ENCODE peak calls at places on chromosomes 3 and 15, in seven cellular contexts. T, Z, E, C, Q, X and G are unnamed samples. For H3K4me1, the result is how much of the 10 kb centered on the place peaks cover.

GRCh38 chr3:134486577-134487041 is 752 bp downstream of the CEP63 start:
- DNase-seq in T (peak), E (peak), X (no peak), Q (no peak), C (peak), Z (no peak), G (no peak)

GRCh38 chr3:197083486-197083885 is 53.9 kb upstream of the MELTF start:
- DNase-seq in X (no peak), T (no peak), C (peak), Q (no peak), Z (no peak), E (peak), G (no peak)

GRCh38 chr15:92158426-92158825 is 235.3 kb upstream of the ST8SIA2 start:
- DNase-seq in T (no peak), X (no peak), C (peak), Z (no peak), Q (peak), E (peak), G (no peak)

GRCh38 chr3:67647390-67647878 is 7.0 kb downstream of the SUCLG2 start:
- DNase-seq in X (no peak), E (peak), Z (no peak), C (peak), T (no peak), Q (no peak), G (peak)

GRCh38 chr3:104943931-104944330 is 422.8 kb upstream of the ALCAM start:
- DNase-seq in C (no peak), Z (no peak), T (no peak), X (no peak), E (no peak), Q (no peak), G (no peak)

GRCh38 chr3:171257251-171258179 is 202.7 kb downstream of the TNIK start:
- DNase-seq in Q (peak), X (no peak), Z (no peak), E (peak), T (no peak), C (no peak), G (no peak)

GRCh38 chr3:129645291-129645690 is 38.8 kb upstream of the PLXND1 start:
- DNase-seq in E (no peak), Z (no peak), Q (no peak), C (no peak), T (no peak), X (no peak), G (no peak)

GRCh38 chr3:116135462-116135861 is 309.8 kb downstream of the LSAMP start:
- DNase-seq in X (no peak), T (no peak), C (no peak), Q (no peak), Z (peak), E (peak), G (peak)

GRCh38 chr15:43514241-43515057 is 3.0 kb upstream of the MAP1A start:
- DNase-seq in C (no peak), Z (peak), T (peak), X (peak), E (peak), Q (no peak), G (peak)

GRCh38 chr15:95645791-95646338 is 684.6 kb upstream of the NR2F2 start:
- DNase-seq in Z (no peak), Q (no peak), T (no peak), C (no peak), E (no peak), X (no peak), G (no peak)

GRCh38 chr3:23202921-23203650 is at the start of gene UBE2E2:
- DNase-seq in T (peak), Q (no peak), Z (peak), E (peak), C (peak), X (peak), G (peak)

GRCh38 chr15:70271422-70272088 is 173.8 kb upstream of the TLE3 start:
- DNase-seq in E (peak), Z (no peak), X (peak), T (no peak), Q (no peak), C (peak), G (no peak)

GRCh38 chr15:39591141-39591895 is 10.4 kb downstream of the THBS1 start:
- DNase-seq in E (no peak), Q (no peak), Z (no peak), X (no peak), T (no peak), C (no peak), G (no peak)

GRCh38 chr3:14487086-14487485 is 53.1 kb downstream of the GRIP2 start:
- DNase-seq in X (no peak), E (no peak), C (no peak), T (no peak), Q (no peak), Z (no peak), G (no peak)

GRCh38 chr3:165382672-165383071 is 186.5 kb upstream of the SLITRK3 start:
- DNase-seq in Z (no peak), T (no peak), E (no peak), X (no peak), C (no peak), Q (no peak), G (no peak)

GRCh38 chr3:42613462-42613861 is 13.0 kb downstream of the NKTR start:
- DNase-seq in X (no peak), C (peak), E (no peak), Z (no peak), Q (no peak), T (peak), G (no peak)
- H3K4me1 ChIP-seq in X (under half), C (under half), E (under half), Z (under half), Q (under half), T (under half), G (half or more)

GRCh38 chr3:112089956-112090898 is 4.0 kb downstream of the C3orf52 start:
- DNase-seq in Q (no peak), C (no peak), X (no peak), Z (no peak), E (no peak), T (peak), G (no peak)

GRCh38 chr3:112090899-112091586 is 4.9 kb downstream of the C3orf52 start:
- DNase-seq in C (no peak), X (no peak), Q (no peak), T (peak), E (no peak), Z (no peak), G (no peak)

GRCh38 chr3:112093180-112093522 is 7.0 kb downstream of the C3orf52 start:
- DNase-seq in E (no peak), X (no peak), Q (no peak), Z (no peak), T (no peak), C (no peak), G (no peak)

GRCh38 chr3:112096176-112096575 is 10.0 kb downstream of the C3orf52 start:
- DNase-seq in T (no peak), E (no peak), C (no peak), X (no peak), Z (no peak), Q (no peak), G (no peak)

GRCh38 chr3:112092439-112093179 is 6.4 kb downstream of the C3orf52 start:
- DNase-seq in T (peak), E (peak), Q (no peak), C (no peak), X (peak), Z (no peak), G (no peak)
- H3K4me1 ChIP-seq in T (half or more), E (under half), Q (under half), C (under half), X (under half), Z (under half), G (under half)

GRCh38 chr15:48674876-48675275 is 29.4 kb upstream of the FBN1 start:
- DNase-seq in E (peak), X (no peak), T (no peak), Z (no peak), Q (no peak), C (no peak), G (no peak)

GRCh38 chr15:48667701-48668100 is 22.2 kb upstream of the FBN1 start:
- DNase-seq in T (no peak), E (peak), C (no peak), Q (no peak), X (no peak), Z (no peak), G (no peak)

GRCh38 chr15:48675436-48675835 is 29.9 kb upstream of the FBN1 start:
- DNase-seq in E (no peak), Q (no peak), T (no peak), X (no peak), Z (no peak), C (no peak), G (no peak)

GRCh38 chr15:48671381-48672022 is 26.0 kb upstream of the FBN1 start:
- DNase-seq in T (no peak), Z (peak), E (peak), Q (no peak), C (no peak), X (peak), G (peak)

DNA sequence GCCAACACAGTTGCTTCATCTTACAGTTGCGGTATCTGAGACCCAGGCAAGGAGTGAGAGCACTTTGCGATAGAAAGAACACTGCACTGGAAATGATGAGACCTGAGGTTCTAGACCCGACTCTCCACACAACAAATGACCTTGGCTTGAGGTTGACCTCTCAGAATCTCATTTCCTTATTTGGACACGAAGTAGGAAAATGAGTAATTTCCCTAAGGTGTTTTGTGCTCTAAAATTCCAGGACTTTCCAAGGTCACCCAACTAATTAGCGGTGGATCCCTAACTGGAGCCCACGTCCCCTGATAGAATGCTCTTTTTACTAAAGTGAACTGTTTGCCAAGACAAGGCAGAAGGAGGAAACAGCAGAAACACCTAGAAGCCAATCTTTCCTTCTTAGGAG is 26.7 kb upstream of the FBN1 start:
- DNase-seq in C (no peak), Q (no peak), T (no peak), E (no peak), Z (no peak), X (no peak), G (no peak)
- H3K4me1 ChIP-seq in C (under half), Q (under half), T (under half), E (under half), Z (under half), X (under half), G (under half)

GRCh38 chr3:9897408-9898372 is 5.0 kb upstream of the IL17RE start:
- DNase-seq in C (peak), X (no peak), T (no peak), Q (peak), E (peak), Z (no peak), G (no peak)
- H3K4me1 ChIP-seq in C (half or more), X (under half), T (under half), Q (under half), E (under half), Z (under half), G (under half)

DNA sequence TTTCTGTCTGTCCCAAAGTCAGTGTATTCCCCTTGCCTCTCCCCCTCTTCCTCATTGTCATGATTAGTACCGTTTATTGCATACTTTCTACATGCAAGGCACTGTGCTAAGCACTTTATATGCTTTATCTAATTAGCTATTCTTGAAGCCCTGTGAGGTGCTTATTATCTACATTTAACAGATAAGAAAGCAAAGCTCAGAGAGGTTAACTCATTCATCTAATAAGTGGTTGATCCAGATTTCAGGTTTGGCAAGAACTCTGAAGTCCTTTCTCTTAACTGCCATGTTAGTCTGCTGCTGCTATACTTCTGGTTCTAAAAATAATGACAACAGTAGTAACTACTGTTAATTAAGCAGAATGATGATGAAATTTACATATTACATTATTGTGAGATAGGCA is 13.5 kb downstream of the IQGAP1 start:
- DNase-seq in Z (no peak), E (no peak), C (no peak), T (no peak), Q (no peak), X (no peak), G (no peak)
- H3K4me1 ChIP-seq in Z (under half), E (under half), C (half or more), T (under half), Q (under half), X (under half), G (half or more)